ENCODE peak calls at places on chromosomes 11 and 22, in eight cellular contexts. One of them, this sample, is unnamed.

GRCh38 chr11:848380-848931 is 5.8 kb downstream of the TSPAN4 start:
- DNase-seq in CD4-positive, alpha-beta T cell: peak
- DNase-seq in omental fat pad: no peak
- DNase-seq in cardiac muscle cell: no peak
- DNase-seq in cardiac fibroblast: no peak
- DNase-seq in pancreas: peak
- DNase-seq in brain microvascular endothelial cell: no peak
- DNase-seq in AG10803: no peak
- DNase-seq in this sample: peak

GRCh38 chr11:65591939-65592814 is 3.4 kb downstream of the KCNK7 start:
- DNase-seq in cardiac muscle cell: peak
- DNase-seq in CD4-positive, alpha-beta T cell: no peak
- DNase-seq in AG10803: no peak
- DNase-seq in pancreas: peak
- DNase-seq in brain microvascular endothelial cell: no peak
- DNase-seq in omental fat pad: no peak
- DNase-seq in cardiac fibroblast: no peak
- DNase-seq in this sample: no peak

GRCh38 chr22:41028841-41029240 is 63.6 kb upstream of the EP300 start:
- DNase-seq in pancreas: no peak
- DNase-seq in AG10803: peak
- DNase-seq in brain microvascular endothelial cell: peak
- DNase-seq in omental fat pad: no peak
- DNase-seq in cardiac muscle cell: peak
- DNase-seq in CD4-positive, alpha-beta T cell: no peak
- DNase-seq in cardiac fibroblast: peak
- DNase-seq in this sample: peak

GRCh38 chr11:129815596-129816461 is at the start of gene TMEM45B:
- DNase-seq in brain microvascular endothelial cell: no peak
- DNase-seq in CD4-positive, alpha-beta T cell: peak
- DNase-seq in pancreas: peak
- DNase-seq in cardiac fibroblast: no peak
- DNase-seq in omental fat pad: no peak
- DNase-seq in cardiac muscle cell: peak
- DNase-seq in AG10803: no peak
- DNase-seq in this sample: no peak

GRCh38 chr22:39169797-39170466 is 17.5 kb upstream of the CBX7 start:
- DNase-seq in cardiac muscle cell: no peak
- DNase-seq in cardiac fibroblast: no peak
- DNase-seq in omental fat pad: no peak
- DNase-seq in pancreas: no peak
- DNase-seq in CD4-positive, alpha-beta T cell: no peak
- DNase-seq in AG10803: no peak
- DNase-seq in brain microvascular endothelial cell: no peak
- DNase-seq in this sample: no peak

GRCh38 chr11:74696932-74697687 is 34.1 kb downstream of the CHRDL2 start:
- DNase-seq in omental fat pad: peak
- DNase-seq in CD4-positive, alpha-beta T cell: no peak
- DNase-seq in AG10803: peak
- DNase-seq in cardiac fibroblast: peak
- DNase-seq in cardiac muscle cell: peak
- DNase-seq in pancreas: peak
- DNase-seq in brain microvascular endothelial cell: peak
- DNase-seq in this sample: peak

GRCh38 chr11:132058211-132058772 is 687.9 kb downstream of the NTM start:
- DNase-seq in AG10803: peak
- DNase-seq in cardiac fibroblast: peak
- DNase-seq in brain microvascular endothelial cell: peak
- DNase-seq in CD4-positive, alpha-beta T cell: no peak
- DNase-seq in omental fat pad: no peak
- DNase-seq in pancreas: no peak
- DNase-seq in cardiac muscle cell: peak
- DNase-seq in this sample: no peak

GRCh38 chr11:68950268-68950667 is 30.5 kb downstream of the MRGPRD start:
- DNase-seq in CD4-positive, alpha-beta T cell: no peak
- DNase-seq in cardiac muscle cell: peak
- DNase-seq in AG10803: no peak
- DNase-seq in brain microvascular endothelial cell: no peak
- DNase-seq in cardiac fibroblast: peak
- DNase-seq in pancreas: no peak
- DNase-seq in omental fat pad: no peak
- DNase-seq in this sample: peak

GRCh38 chr11:107716884-107717532 is 5.2 kb upstream of the SLN start:
- DNase-seq in pancreas: no peak
- DNase-seq in AG10803: peak
- DNase-seq in omental fat pad: no peak
- DNase-seq in cardiac muscle cell: no peak
- DNase-seq in CD4-positive, alpha-beta T cell: no peak
- DNase-seq in cardiac fibroblast: peak
- DNase-seq in brain microvascular endothelial cell: peak
- DNase-seq in this sample: no peak

GRCh38 chr22:22943521-22944267 is 56.1 kb downstream of the IGLL5 start:
- DNase-seq in brain microvascular endothelial cell: no peak
- DNase-seq in cardiac muscle cell: no peak
- DNase-seq in cardiac fibroblast: no peak
- DNase-seq in pancreas: no peak
- DNase-seq in omental fat pad: no peak
- DNase-seq in AG10803: no peak
- DNase-seq in CD4-positive, alpha-beta T cell: no peak
- DNase-seq in this sample: no peak

GRCh38 chr22:30336752-30337460 is 10.2 kb upstream of the TBC1D10A start:
- DNase-seq in omental fat pad: no peak
- DNase-seq in brain microvascular endothelial cell: no peak
- DNase-seq in AG10803: no peak
- DNase-seq in cardiac fibroblast: no peak
- DNase-seq in CD4-positive, alpha-beta T cell: no peak
- DNase-seq in pancreas: no peak
- DNase-seq in cardiac muscle cell: no peak
- DNase-seq in this sample: no peak

GRCh38 chr11:46315033-46315738 is 32.1 kb upstream of the DGKZ start:
- DNase-seq in brain microvascular endothelial cell: peak
- DNase-seq in CD4-positive, alpha-beta T cell: peak
- DNase-seq in cardiac fibroblast: peak
- DNase-seq in AG10803: peak
- DNase-seq in omental fat pad: peak
- DNase-seq in cardiac muscle cell: peak
- DNase-seq in pancreas: peak
- DNase-seq in this sample: peak

GRCh38 chr11:69295995-69296889 is 2.3 kb downstream of the MYEOV start:
- DNase-seq in pancreas: peak
- DNase-seq in brain microvascular endothelial cell: peak
- DNase-seq in cardiac muscle cell: peak
- DNase-seq in AG10803: peak
- DNase-seq in cardiac fibroblast: peak
- DNase-seq in omental fat pad: peak
- DNase-seq in CD4-positive, alpha-beta T cell: no peak
- DNase-seq in this sample: peak

GRCh38 chr11:26709057-26709456 is 12.8 kb downstream of the SLC5A12 start:
- DNase-seq in cardiac fibroblast: no peak
- DNase-seq in omental fat pad: no peak
- DNase-seq in CD4-positive, alpha-beta T cell: no peak
- DNase-seq in cardiac muscle cell: no peak
- DNase-seq in AG10803: no peak
- DNase-seq in brain microvascular endothelial cell: no peak
- DNase-seq in pancreas: no peak
- DNase-seq in this sample: no peak

GRCh38 chr11:45333506-45333971 is 47.4 kb upstream of the SYT13 start:
- DNase-seq in pancreas: peak
- DNase-seq in AG10803: peak
- DNase-seq in cardiac fibroblast: peak
- DNase-seq in CD4-positive, alpha-beta T cell: no peak
- DNase-seq in brain microvascular endothelial cell: peak
- DNase-seq in omental fat pad: no peak
- DNase-seq in cardiac muscle cell: peak
- DNase-seq in this sample: no peak

GRCh38 chr11:9461068-9461759 is 402 bp downstream of the ZNF143 start:
- DNase-seq in cardiac fibroblast: peak
- DNase-seq in cardiac muscle cell: peak
- DNase-seq in omental fat pad: peak
- DNase-seq in CD4-positive, alpha-beta T cell: peak
- DNase-seq in pancreas: peak
- DNase-seq in AG10803: peak
- DNase-seq in brain microvascular endothelial cell: peak
- DNase-seq in this sample: peak

GRCh38 chr22:32522237-32522636 is 47.6 kb downstream of the FBXO7 start:
- DNase-seq in pancreas: no peak
- DNase-seq in cardiac fibroblast: no peak
- DNase-seq in AG10803: no peak
- DNase-seq in omental fat pad: no peak
- DNase-seq in CD4-positive, alpha-beta T cell: no peak
- DNase-seq in cardiac muscle cell: no peak
- DNase-seq in brain microvascular endothelial cell: no peak
- DNase-seq in this sample: no peak

GRCh38 chr11:130390071-130390758 is 38.2 kb downstream of the ADAMTS8 start:
- DNase-seq in pancreas: peak
- DNase-seq in cardiac fibroblast: peak
- DNase-seq in cardiac muscle cell: peak
- DNase-seq in CD4-positive, alpha-beta T cell: no peak
- DNase-seq in AG10803: peak
- DNase-seq in omental fat pad: no peak
- DNase-seq in brain microvascular endothelial cell: peak
- DNase-seq in this sample: peak

GRCh38 chr11:32288276-32288675 is 147.1 kb downstream of the WT1 start:
- DNase-seq in AG10803: no peak
- DNase-seq in omental fat pad: no peak
- DNase-seq in CD4-positive, alpha-beta T cell: no peak
- DNase-seq in cardiac fibroblast: no peak
- DNase-seq in pancreas: no peak
- DNase-seq in cardiac muscle cell: no peak
- DNase-seq in brain microvascular endothelial cell: no peak
- DNase-seq in this sample: no peak
- TF ChIP-seq CTCF in AG10803: no peak
- TF ChIP-seq CTCF in omental fat pad: no peak
- TF ChIP-seq CTCF in CD4-positive, alpha-beta T cell: no peak
- TF ChIP-seq CTCF in cardiac fibroblast: no peak
- TF ChIP-seq CTCF in pancreas: no peak
- TF ChIP-seq CTCF in cardiac muscle cell: no peak
- TF ChIP-seq CTCF in brain microvascular endothelial cell: peak
- TF ChIP-seq CTCF in this sample: no peak

GRCh38 chr11:123360267-123360936 is 69.7 kb upstream of the GRAMD1B start:
- DNase-seq in pancreas: no peak
- DNase-seq in cardiac fibroblast: no peak
- DNase-seq in cardiac muscle cell: no peak
- DNase-seq in brain microvascular endothelial cell: no peak
- DNase-seq in AG10803: no peak
- DNase-seq in CD4-positive, alpha-beta T cell: no peak
- DNase-seq in omental fat pad: no peak
- DNase-seq in this sample: no peak

GRCh38 chr11:123354371-123354770 is 75.7 kb upstream of the GRAMD1B start:
- DNase-seq in pancreas: no peak
- DNase-seq in omental fat pad: no peak
- DNase-seq in brain microvascular endothelial cell: no peak
- DNase-seq in cardiac muscle cell: no peak
- DNase-seq in cardiac fibroblast: no peak
- DNase-seq in AG10803: no peak
- DNase-seq in CD4-positive, alpha-beta T cell: no peak
- DNase-seq in this sample: no peak

GRCh38 chr11:123356539-123356938 is 73.5 kb upstream of the GRAMD1B start:
- DNase-seq in cardiac fibroblast: no peak
- DNase-seq in brain microvascular endothelial cell: no peak
- DNase-seq in AG10803: no peak
- DNase-seq in pancreas: no peak
- DNase-seq in cardiac muscle cell: no peak
- DNase-seq in omental fat pad: no peak
- DNase-seq in CD4-positive, alpha-beta T cell: no peak
- DNase-seq in this sample: no peak

GRCh38 chr11:123357353-123357989 is 72.6 kb upstream of the GRAMD1B start:
- DNase-seq in AG10803: no peak
- DNase-seq in CD4-positive, alpha-beta T cell: no peak
- DNase-seq in brain microvascular endothelial cell: no peak
- DNase-seq in cardiac muscle cell: no peak
- DNase-seq in pancreas: no peak
- DNase-seq in cardiac fibroblast: no peak
- DNase-seq in omental fat pad: no peak
- DNase-seq in this sample: no peak

GRCh38 chr11:123357990-123358827 is 71.9 kb upstream of the GRAMD1B start:
- DNase-seq in omental fat pad: no peak
- DNase-seq in brain microvascular endothelial cell: no peak
- DNase-seq in pancreas: no peak
- DNase-seq in cardiac fibroblast: peak
- DNase-seq in AG10803: peak
- DNase-seq in cardiac muscle cell: peak
- DNase-seq in CD4-positive, alpha-beta T cell: peak
- DNase-seq in this sample: no peak
- TF ChIP-seq CTCF in omental fat pad: no peak
- TF ChIP-seq CTCF in brain microvascular endothelial cell: peak
- TF ChIP-seq CTCF in pancreas: no peak
- TF ChIP-seq CTCF in cardiac fibroblast: no peak
- TF ChIP-seq CTCF in AG10803: peak
- TF ChIP-seq CTCF in cardiac muscle cell: peak
- TF ChIP-seq CTCF in CD4-positive, alpha-beta T cell: no peak
- TF ChIP-seq CTCF in this sample: no peak

DNA sequence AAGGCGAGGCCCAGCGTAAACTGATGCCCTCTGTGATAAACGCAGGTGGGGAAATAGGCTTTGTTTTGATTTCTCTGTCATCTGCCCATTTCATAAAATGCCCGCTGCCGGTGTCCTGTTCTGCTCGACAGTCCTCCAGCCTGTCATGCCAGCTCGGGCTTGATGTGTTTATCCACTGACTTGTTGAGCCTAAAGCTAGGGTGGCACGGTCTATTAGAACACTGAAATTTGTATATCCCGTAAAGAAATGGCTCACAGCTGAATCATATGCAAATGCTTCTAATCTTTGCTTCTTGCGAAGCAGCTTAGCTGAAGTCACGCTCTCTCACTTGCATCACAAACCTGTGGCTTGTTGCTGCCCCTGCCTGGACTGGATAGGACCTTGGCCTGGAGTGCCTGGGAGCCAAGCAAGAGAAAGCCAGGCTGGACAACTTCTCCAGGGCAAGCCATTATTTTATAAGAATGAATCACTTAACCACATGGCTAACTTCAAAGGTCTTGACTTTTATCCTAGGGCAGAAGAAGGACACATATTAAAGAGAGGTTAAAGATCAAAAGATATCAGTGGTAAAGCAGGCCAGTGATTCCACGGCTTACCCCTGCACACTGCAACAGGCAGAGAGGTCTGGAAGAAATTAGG is 33.1 kb downstream of the EHF start:
- DNase-seq in omental fat pad: no peak
- DNase-seq in cardiac fibroblast: peak
- DNase-seq in pancreas: peak
- DNase-seq in AG10803: peak
- DNase-seq in brain microvascular endothelial cell: peak
- DNase-seq in CD4-positive, alpha-beta T cell: no peak
- DNase-seq in cardiac muscle cell: peak
- DNase-seq in this sample: peak
- TF ChIP-seq CTCF in omental fat pad: no peak
- TF ChIP-seq CTCF in cardiac fibroblast: no peak
- TF ChIP-seq CTCF in pancreas: no peak
- TF ChIP-seq CTCF in AG10803: peak
- TF ChIP-seq CTCF in brain microvascular endothelial cell: peak
- TF ChIP-seq CTCF in CD4-positive, alpha-beta T cell: no peak
- TF ChIP-seq CTCF in cardiac muscle cell: peak
- TF ChIP-seq CTCF in this sample: no peak

DNA sequence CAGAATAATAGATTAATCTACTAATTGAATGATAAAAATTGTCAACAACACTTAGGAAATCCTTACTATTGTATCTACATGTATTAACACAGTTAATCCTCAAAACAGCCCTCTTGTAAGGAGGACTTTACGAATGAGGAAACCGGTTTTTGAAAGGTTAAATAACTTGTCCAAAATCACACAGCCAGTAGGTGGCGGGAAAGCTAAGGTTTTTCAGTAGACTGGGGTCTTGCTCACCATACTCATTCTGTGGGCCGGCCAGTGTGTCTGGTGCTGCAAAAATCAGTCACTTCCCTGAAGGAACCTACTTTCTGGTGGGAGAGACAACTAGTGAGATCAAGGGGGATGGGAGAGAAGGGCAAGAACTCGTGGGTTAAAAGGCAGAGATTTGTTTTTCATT is 3.8 kb downstream of the DCPS start:
- DNase-seq in cardiac muscle cell: peak
- DNase-seq in pancreas: peak
- DNase-seq in cardiac fibroblast: peak
- DNase-seq in AG10803: peak
- DNase-seq in CD4-positive, alpha-beta T cell: no peak
- DNase-seq in omental fat pad: no peak
- DNase-seq in brain microvascular endothelial cell: peak
- DNase-seq in this sample: peak
- TF ChIP-seq CTCF in cardiac muscle cell: peak
- TF ChIP-seq CTCF in pancreas: no peak
- TF ChIP-seq CTCF in cardiac fibroblast: peak
- TF ChIP-seq CTCF in AG10803: peak
- TF ChIP-seq CTCF in CD4-positive, alpha-beta T cell: no peak
- TF ChIP-seq CTCF in omental fat pad: no peak
- TF ChIP-seq CTCF in brain microvascular endothelial cell: peak
- TF ChIP-seq CTCF in this sample: peak